ENCODE peak calls at places on chromosome 3, in seven cellular contexts. One of them, this sample, is unnamed. For H3K4me1 and H3K36me3, the result is how much of the 10 kb centered on the place peaks cover.

GRCh38 chr3:72657666-72658065 is 190.6 kb downstream of the SHQ1 start:
- DNase-seq in psoas muscle: no peak
- DNase-seq in A673: no peak
- DNase-seq in mesenchymal stem cell: no peak
- DNase-seq in lung: no peak
- DNase-seq in breast epithelium: no peak
- DNase-seq in SK-N-SH: no peak
- DNase-seq in this sample: no peak

GRCh38 chr3:122912772-122913538 is 114.6 kb downstream of the SEMA5B start:
- DNase-seq in breast epithelium: no peak
- DNase-seq in psoas muscle: no peak
- DNase-seq in mesenchymal stem cell: no peak
- DNase-seq in SK-N-SH: peak
- DNase-seq in A673: no peak
- DNase-seq in lung: no peak
- DNase-seq in this sample: no peak

GRCh38 chr3:48679416-48680380 is 6.0 kb downstream of the NCKIPSD start:
- DNase-seq in A673: no peak
- DNase-seq in psoas muscle: no peak
- DNase-seq in lung: no peak
- DNase-seq in mesenchymal stem cell: no peak
- DNase-seq in breast epithelium: no peak
- DNase-seq in SK-N-SH: no peak
- DNase-seq in this sample: no peak

GRCh38 chr3:119973276-119973675 is 121.0 kb downstream of the GSK3B start:
- DNase-seq in psoas muscle: no peak
- DNase-seq in A673: no peak
- DNase-seq in lung: no peak
- DNase-seq in SK-N-SH: peak
- DNase-seq in mesenchymal stem cell: no peak
- DNase-seq in breast epithelium: no peak
- DNase-seq in this sample: no peak

GRCh38 chr3:46527239-46527638 is 29.5 kb downstream of the RTP3 start:
- DNase-seq in lung: no peak
- DNase-seq in mesenchymal stem cell: no peak
- DNase-seq in SK-N-SH: no peak
- DNase-seq in psoas muscle: no peak
- DNase-seq in A673: no peak
- DNase-seq in breast epithelium: no peak
- DNase-seq in this sample: no peak

GRCh38 chr3:186598108-186598784 is 14.6 kb upstream of the AHSG start:
- DNase-seq in mesenchymal stem cell: no peak
- DNase-seq in A673: no peak
- DNase-seq in SK-N-SH: no peak
- DNase-seq in lung: no peak
- DNase-seq in breast epithelium: no peak
- DNase-seq in psoas muscle: no peak
- DNase-seq in this sample: peak

GRCh38 chr3:177041021-177041729 is 156.1 kb downstream of the TBL1XR1 start:
- DNase-seq in lung: peak
- DNase-seq in breast epithelium: no peak
- DNase-seq in mesenchymal stem cell: peak
- DNase-seq in SK-N-SH: no peak
- DNase-seq in A673: no peak
- DNase-seq in psoas muscle: no peak
- DNase-seq in this sample: peak

GRCh38 chr3:141477224-141477623 is 9.6 kb upstream of the RASA2 start:
- DNase-seq in A673: no peak
- DNase-seq in mesenchymal stem cell: peak
- DNase-seq in breast epithelium: peak
- DNase-seq in SK-N-SH: no peak
- DNase-seq in lung: no peak
- DNase-seq in psoas muscle: no peak
- DNase-seq in this sample: peak

GRCh38 chr3:33921608-33922007 is 123.2 kb downstream of the PDCD6IP start:
- DNase-seq in lung: no peak
- DNase-seq in A673: peak
- DNase-seq in psoas muscle: no peak
- DNase-seq in breast epithelium: no peak
- DNase-seq in SK-N-SH: no peak
- DNase-seq in mesenchymal stem cell: no peak
- DNase-seq in this sample: no peak

GRCh38 chr3:171198781-171199472 is 172.4 kb upstream of the SLC2A2 start:
- DNase-seq in psoas muscle: no peak
- DNase-seq in breast epithelium: no peak
- DNase-seq in mesenchymal stem cell: no peak
- DNase-seq in lung: no peak
- DNase-seq in SK-N-SH: no peak
- DNase-seq in A673: peak
- DNase-seq in this sample: no peak

GRCh38 chr3:43858052-43858701 is 167.4 kb downstream of the ABHD5 start:
- DNase-seq in breast epithelium: no peak
- DNase-seq in mesenchymal stem cell: no peak
- DNase-seq in psoas muscle: no peak
- DNase-seq in lung: no peak
- DNase-seq in A673: no peak
- DNase-seq in SK-N-SH: no peak
- DNase-seq in this sample: no peak

GRCh38 chr3:160005004-160005403 is 16.4 kb downstream of the IL12A start:
- DNase-seq in SK-N-SH: no peak
- DNase-seq in breast epithelium: no peak
- DNase-seq in lung: no peak
- DNase-seq in A673: no peak
- DNase-seq in psoas muscle: no peak
- DNase-seq in mesenchymal stem cell: no peak
- DNase-seq in this sample: no peak

GRCh38 chr3:78101363-78101762 is 1061.5 kb downstream of the ROBO2 start:
- DNase-seq in SK-N-SH: no peak
- DNase-seq in breast epithelium: no peak
- DNase-seq in lung: no peak
- DNase-seq in mesenchymal stem cell: peak
- DNase-seq in A673: no peak
- DNase-seq in psoas muscle: no peak
- DNase-seq in this sample: no peak

GRCh38 chr3:1439395-1439794 is 346.6 kb downstream of the CNTN6 start:
- DNase-seq in lung: no peak
- DNase-seq in A673: peak
- DNase-seq in breast epithelium: no peak
- DNase-seq in mesenchymal stem cell: no peak
- DNase-seq in SK-N-SH: no peak
- DNase-seq in psoas muscle: no peak
- DNase-seq in this sample: no peak

GRCh38 chr3:114496874-114497273 is 203.0 kb downstream of the TIGIT start:
- DNase-seq in mesenchymal stem cell: peak
- DNase-seq in SK-N-SH: no peak
- DNase-seq in lung: no peak
- DNase-seq in psoas muscle: peak
- DNase-seq in A673: no peak
- DNase-seq in breast epithelium: no peak
- DNase-seq in this sample: peak

GRCh38 chr3:51386852-51387229 is 1.8 kb downstream of the MANF start:
- DNase-seq in lung: no peak
- DNase-seq in breast epithelium: no peak
- DNase-seq in A673: no peak
- DNase-seq in SK-N-SH: no peak
- DNase-seq in mesenchymal stem cell: no peak
- DNase-seq in psoas muscle: no peak
- DNase-seq in this sample: no peak

GRCh38 chr3:51389423-51390183 is 1.5 kb upstream of the RBM15B start:
- DNase-seq in A673: peak
- DNase-seq in psoas muscle: peak
- DNase-seq in lung: peak
- DNase-seq in mesenchymal stem cell: peak
- DNase-seq in breast epithelium: no peak
- DNase-seq in SK-N-SH: peak
- DNase-seq in this sample: peak

GRCh38 chr3:51390186-51390585 is 899 bp upstream of the RBM15B start:
- DNase-seq in A673: no peak
- DNase-seq in mesenchymal stem cell: no peak
- DNase-seq in lung: peak
- DNase-seq in SK-N-SH: no peak
- DNase-seq in breast epithelium: no peak
- DNase-seq in psoas muscle: no peak
- DNase-seq in this sample: no peak

GRCh38 chr3:51386159-51386851 is 1.2 kb downstream of the MANF start:
- DNase-seq in lung: peak
- DNase-seq in breast epithelium: no peak
- DNase-seq in SK-N-SH: no peak
- DNase-seq in mesenchymal stem cell: peak
- DNase-seq in A673: no peak
- DNase-seq in psoas muscle: no peak
- DNase-seq in this sample: no peak

GRCh38 chr3:51388286-51389029 is 2.6 kb upstream of the RBM15B start:
- DNase-seq in SK-N-SH: no peak
- DNase-seq in A673: peak
- DNase-seq in breast epithelium: no peak
- DNase-seq in psoas muscle: no peak
- DNase-seq in mesenchymal stem cell: peak
- DNase-seq in lung: peak
- DNase-seq in this sample: no peak
- H3K4me1 ChIP-seq in SK-N-SH: under half
- H3K4me1 ChIP-seq in A673: under half
- H3K4me1 ChIP-seq in breast epithelium: under half
- H3K4me1 ChIP-seq in psoas muscle: under half
- H3K4me1 ChIP-seq in mesenchymal stem cell: under half
- H3K4me1 ChIP-seq in lung: under half
- H3K4me1 ChIP-seq in this sample: under half

GRCh38 chr3:53347261-53348064 is at the start of gene DCP1A:
- DNase-seq in A673: peak
- DNase-seq in psoas muscle: peak
- DNase-seq in SK-N-SH: peak
- DNase-seq in breast epithelium: peak
- DNase-seq in lung: peak
- DNase-seq in mesenchymal stem cell: peak
- DNase-seq in this sample: peak

GRCh38 chr3:53346922-53347260 is 452 bp downstream of the DCP1A start:
- DNase-seq in mesenchymal stem cell: no peak
- DNase-seq in SK-N-SH: no peak
- DNase-seq in psoas muscle: no peak
- DNase-seq in A673: no peak
- DNase-seq in lung: no peak
- DNase-seq in breast epithelium: no peak
- DNase-seq in this sample: no peak

GRCh38 chr3:53346514-53346913 is 829 bp downstream of the DCP1A start:
- DNase-seq in mesenchymal stem cell: peak
- DNase-seq in SK-N-SH: peak
- DNase-seq in psoas muscle: no peak
- DNase-seq in breast epithelium: no peak
- DNase-seq in lung: no peak
- DNase-seq in A673: no peak
- DNase-seq in this sample: no peak

GRCh38 chr3:53337167-53337940 is 10.0 kb downstream of the DCP1A start:
- DNase-seq in breast epithelium: no peak
- DNase-seq in psoas muscle: no peak
- DNase-seq in mesenchymal stem cell: no peak
- DNase-seq in SK-N-SH: no peak
- DNase-seq in lung: no peak
- DNase-seq in A673: no peak
- DNase-seq in this sample: no peak

DNA sequence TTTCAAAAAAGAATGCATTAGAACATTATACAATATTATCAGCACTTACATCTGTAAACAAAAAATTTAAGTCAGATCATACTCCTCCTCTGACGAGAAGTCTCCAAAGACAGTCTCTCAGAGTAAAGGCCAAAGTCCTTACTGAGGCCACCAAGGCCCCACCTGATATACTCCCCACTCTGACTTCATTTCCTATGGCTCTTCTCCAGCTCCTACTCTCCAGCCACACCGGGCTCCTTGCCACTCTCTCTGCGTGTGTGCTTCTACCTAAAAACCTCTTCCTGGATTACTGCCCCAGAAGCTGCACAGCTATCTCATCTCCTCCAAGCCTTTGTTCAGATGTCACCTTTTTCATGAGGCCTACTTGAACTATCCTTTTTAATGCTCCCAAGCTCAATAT is 5.0 kb downstream of the DCP1A start:
- DNase-seq in SK-N-SH: no peak
- DNase-seq in psoas muscle: no peak
- DNase-seq in mesenchymal stem cell: no peak
- DNase-seq in lung: no peak
- DNase-seq in A673: no peak
- DNase-seq in breast epithelium: no peak
- DNase-seq in this sample: no peak
- H3K36me3 ChIP-seq in SK-N-SH: under half
- H3K36me3 ChIP-seq in psoas muscle: half or more
- H3K36me3 ChIP-seq in mesenchymal stem cell: under half
- H3K36me3 ChIP-seq in lung: under half
- H3K36me3 ChIP-seq in A673: under half
- H3K36me3 ChIP-seq in breast epithelium: under half
- H3K36me3 ChIP-seq in this sample: under half

DNA sequence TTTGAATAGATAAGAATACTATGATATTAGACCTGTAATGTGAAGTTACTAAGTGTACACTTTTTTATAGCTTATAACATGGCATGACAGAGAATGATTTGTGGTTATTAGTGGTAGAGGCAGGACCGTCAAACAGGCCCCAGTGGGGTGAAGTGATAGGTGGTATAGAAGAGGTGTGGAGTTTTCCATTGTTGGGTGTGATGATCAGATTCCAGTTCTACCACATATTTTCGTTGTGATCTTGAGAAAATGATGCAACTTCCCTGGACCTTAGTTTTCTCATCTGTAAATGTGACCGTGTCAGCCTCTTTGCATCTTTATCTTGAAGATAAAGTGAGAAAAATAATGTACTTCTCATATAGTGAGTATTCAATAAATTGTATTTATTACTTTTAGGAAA is 30.3 kb upstream of the UTS2B start:
- DNase-seq in psoas muscle: no peak
- DNase-seq in SK-N-SH: no peak
- DNase-seq in A673: no peak
- DNase-seq in mesenchymal stem cell: no peak
- DNase-seq in lung: no peak
- DNase-seq in breast epithelium: no peak
- DNase-seq in this sample: no peak
- H3K4me1 ChIP-seq in psoas muscle: under half
- H3K4me1 ChIP-seq in SK-N-SH: under half
- H3K4me1 ChIP-seq in A673: under half
- H3K4me1 ChIP-seq in mesenchymal stem cell: under half
- H3K4me1 ChIP-seq in lung: under half
- H3K4me1 ChIP-seq in breast epithelium: under half
- H3K4me1 ChIP-seq in this sample: under half

GRCh38 chr3:156533205-156533604 is 21.7 kb downstream of the SSR3 start:
- DNase-seq in A673: no peak
- DNase-seq in breast epithelium: no peak
- DNase-seq in mesenchymal stem cell: peak
- DNase-seq in psoas muscle: no peak
- DNase-seq in lung: no peak
- DNase-seq in SK-N-SH: no peak
- DNase-seq in this sample: no peak

GRCh38 chr3:156535162-156535627 is 19.7 kb downstream of the SSR3 start:
- DNase-seq in mesenchymal stem cell: peak
- DNase-seq in breast epithelium: peak
- DNase-seq in lung: peak
- DNase-seq in SK-N-SH: no peak
- DNase-seq in A673: peak
- DNase-seq in psoas muscle: peak
- DNase-seq in this sample: peak

GRCh38 chr3:156535798-156536197 is 19.1 kb downstream of the SSR3 start:
- DNase-seq in SK-N-SH: no peak
- DNase-seq in mesenchymal stem cell: no peak
- DNase-seq in psoas muscle: no peak
- DNase-seq in breast epithelium: no peak
- DNase-seq in lung: no peak
- DNase-seq in A673: no peak
- DNase-seq in this sample: no peak

GRCh38 chr3:156530969-156531368 is 23.9 kb downstream of the SSR3 start:
- DNase-seq in lung: no peak
- DNase-seq in A673: no peak
- DNase-seq in SK-N-SH: no peak
- DNase-seq in psoas muscle: no peak
- DNase-seq in mesenchymal stem cell: no peak
- DNase-seq in breast epithelium: no peak
- DNase-seq in this sample: no peak

GRCh38 chr3:156532730-156533129 is 22.2 kb downstream of the SSR3 start:
- DNase-seq in psoas muscle: no peak
- DNase-seq in mesenchymal stem cell: peak
- DNase-seq in SK-N-SH: no peak
- DNase-seq in breast epithelium: no peak
- DNase-seq in lung: no peak
- DNase-seq in A673: no peak
- DNase-seq in this sample: no peak
- H3K36me3 ChIP-seq in psoas muscle: under half
- H3K36me3 ChIP-seq in mesenchymal stem cell: under half
- H3K36me3 ChIP-seq in SK-N-SH: half or more
- H3K36me3 ChIP-seq in breast epithelium: under half
- H3K36me3 ChIP-seq in lung: under half
- H3K36me3 ChIP-seq in A673: under half
- H3K36me3 ChIP-seq in this sample: under half